ENCODE peak calls at places on chromosome X, in four cellular contexts. One of them, this sample, is unnamed.
A peak's percentile ranks its signal among the peaks of the same experiment; 100 is the strongest.

GRCh38 chrX:94123062-94123461 is 449.1 kb downstream of the FAM133A start:
- DNase-seq in MM.1S: peak; percentile 7
- DNase-seq in astrocyte of the cerebellum: no peak
- DNase-seq in OCI-LY7: no peak
- DNase-seq in this sample: no peak

GRCh38 chrX:45743081-45743533 is 542.4 kb upstream of the DIPK2B start:
- DNase-seq in astrocyte of the cerebellum: no peak
- DNase-seq in MM.1S: no peak
- DNase-seq in OCI-LY7: no peak
- DNase-seq in this sample: no peak

GRCh38 chrX:36436286-36436860 is 516.8 kb downstream of the CFAP47 start:
- DNase-seq in MM.1S: no peak
- DNase-seq in astrocyte of the cerebellum: no peak
- DNase-seq in OCI-LY7: no peak
- DNase-seq in this sample: no peak

GRCh38 chrX:121333942-121334341 is 286.5 kb downstream of the GLUD2 start:
- DNase-seq in MM.1S: peak; percentile 23
- DNase-seq in OCI-LY7: peak; percentile 28
- DNase-seq in astrocyte of the cerebellum: no peak
- DNase-seq in this sample: peak; percentile 47

GRCh38 chrX:15745179-15745578 is 7.1 kb downstream of the CA5B start:
- DNase-seq in OCI-LY7: no peak
- DNase-seq in MM.1S: no peak
- DNase-seq in astrocyte of the cerebellum: no peak
- DNase-seq in this sample: no peak

GRCh38 chrX:120305531-120306145 is 5.6 kb downstream of the TMEM255A start:
- DNase-seq in MM.1S: no peak
- DNase-seq in astrocyte of the cerebellum: no peak
- DNase-seq in OCI-LY7: no peak
- DNase-seq in this sample: no peak

GRCh38 chrX:56745019-56745418 is 16.0 kb downstream of the NBDY start:
- DNase-seq in OCI-LY7: no peak
- DNase-seq in astrocyte of the cerebellum: no peak
- DNase-seq in MM.1S: no peak
- DNase-seq in this sample: peak; percentile 1

GRCh38 chrX:40062525-40063193 is 35.1 kb downstream of the BCOR start:
- DNase-seq in OCI-LY7: no peak
- DNase-seq in MM.1S: no peak
- DNase-seq in astrocyte of the cerebellum: no peak
- DNase-seq in this sample: no peak

GRCh38 chrX:146006637-146007036 is 189.0 kb downstream of the SLITRK2 start:
- DNase-seq in OCI-LY7: no peak
- DNase-seq in MM.1S: no peak
- DNase-seq in astrocyte of the cerebellum: no peak
- DNase-seq in this sample: no peak

GRCh38 chrX:34893741-34894140 is 48.9 kb upstream of the FAM47B start:
- DNase-seq in MM.1S: peak; percentile 7
- DNase-seq in astrocyte of the cerebellum: no peak
- DNase-seq in OCI-LY7: peak; percentile 0
- DNase-seq in this sample: peak; percentile 47

GRCh38 chrX:38212246-38212645 is 8.4 kb downstream of the SRPX start:
- DNase-seq in OCI-LY7: no peak
- DNase-seq in astrocyte of the cerebellum: no peak
- DNase-seq in MM.1S: no peak
- DNase-seq in this sample: no peak

GRCh38 chrX:46840946-46841740 is 4.3 kb downstream of the RP2 start:
- DNase-seq in OCI-LY7: peak; percentile 41
- DNase-seq in astrocyte of the cerebellum: no peak
- DNase-seq in MM.1S: no peak
- DNase-seq in this sample: peak; percentile 47

GRCh38 chrX:37759878-37760418 is 19.9 kb upstream of the CYBB start:
- DNase-seq in MM.1S: no peak
- DNase-seq in astrocyte of the cerebellum: no peak
- DNase-seq in OCI-LY7: no peak
- DNase-seq in this sample: no peak

DNA sequence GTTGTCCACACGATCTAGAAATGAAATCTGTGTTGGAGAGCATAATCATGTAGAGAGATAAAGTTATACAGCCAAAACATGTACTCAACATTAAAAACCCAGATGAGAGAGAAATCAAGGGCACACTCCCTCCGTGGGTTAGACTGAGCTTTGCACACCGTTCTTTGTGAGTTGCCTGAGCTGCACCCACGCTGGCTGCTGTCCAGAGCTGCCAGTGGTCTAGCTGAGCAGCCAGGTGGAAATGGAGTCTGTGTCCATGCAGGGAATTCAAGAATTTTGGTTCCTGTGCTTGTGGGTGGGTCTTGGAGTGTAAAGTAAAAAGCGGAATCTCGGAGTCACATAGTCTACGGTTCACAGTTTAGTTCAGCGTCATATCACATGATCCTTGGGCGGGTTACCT is 84.6 kb downstream of the GPR143 start:
- DNase-seq in OCI-LY7: no peak
- DNase-seq in MM.1S: no peak
- DNase-seq in astrocyte of the cerebellum: no peak
- DNase-seq in this sample: no peak
- H3K4me3 ChIP-seq in OCI-LY7: no peak overlapping the region
- H3K4me3 ChIP-seq in MM.1S: no peak overlapping the region
- H3K4me3 ChIP-seq in astrocyte of the cerebellum: no peak overlapping the region
- H3K4me3 ChIP-seq in this sample: no peak overlapping the region

DNA sequence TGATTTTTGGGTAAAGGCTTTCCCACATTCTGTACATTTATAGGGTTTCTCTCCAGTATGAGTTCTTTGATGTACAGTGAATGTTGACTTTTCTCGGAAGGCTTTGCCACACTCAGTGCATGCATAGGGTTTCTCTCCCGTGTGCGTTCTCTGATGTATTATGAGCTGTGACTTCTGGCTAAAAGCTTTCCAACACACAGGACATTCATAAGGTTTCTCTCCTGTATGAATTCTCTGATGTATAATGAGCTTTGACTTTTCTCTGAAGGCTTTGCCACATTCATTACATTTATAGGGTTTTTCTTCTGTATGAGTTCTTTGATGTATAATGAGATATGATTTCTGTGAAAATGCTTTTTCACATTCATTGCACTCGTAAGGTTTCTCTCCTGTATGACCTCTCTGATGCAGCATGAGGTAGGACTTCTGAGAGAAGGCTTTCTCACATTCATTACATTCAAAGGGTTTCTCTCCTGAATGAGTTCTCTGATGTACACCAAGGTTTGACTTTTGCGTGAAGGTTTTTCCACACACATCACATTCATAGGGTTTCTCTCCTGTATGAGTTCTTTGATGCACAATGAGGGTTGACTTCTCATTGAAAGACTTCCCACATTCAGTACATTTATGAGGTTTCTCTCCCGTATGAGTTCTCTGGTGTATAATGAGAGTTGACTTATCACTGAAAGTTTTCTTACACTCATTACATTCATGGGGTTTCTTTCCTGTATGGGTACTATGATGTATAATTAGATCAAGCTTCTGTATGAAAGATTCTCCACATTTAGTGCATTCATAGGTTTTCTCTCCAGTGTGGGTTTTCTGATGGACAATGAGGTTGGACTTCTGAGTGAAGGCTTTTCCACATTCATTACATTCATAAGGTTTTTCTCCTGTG is 27.3 kb downstream of the ZNF182 start:
- DNase-seq in astrocyte of the cerebellum: no peak
- DNase-seq in OCI-LY7: no peak
- DNase-seq in MM.1S: no peak
- DNase-seq in this sample: no peak
- H3K4me3 ChIP-seq in astrocyte of the cerebellum: no peak overlapping the region
- H3K4me3 ChIP-seq in OCI-LY7: no peak overlapping the region
- H3K4me3 ChIP-seq in MM.1S: no peak overlapping the region
- H3K4me3 ChIP-seq in this sample: peak overlapping the region; percentile 7

DNA sequence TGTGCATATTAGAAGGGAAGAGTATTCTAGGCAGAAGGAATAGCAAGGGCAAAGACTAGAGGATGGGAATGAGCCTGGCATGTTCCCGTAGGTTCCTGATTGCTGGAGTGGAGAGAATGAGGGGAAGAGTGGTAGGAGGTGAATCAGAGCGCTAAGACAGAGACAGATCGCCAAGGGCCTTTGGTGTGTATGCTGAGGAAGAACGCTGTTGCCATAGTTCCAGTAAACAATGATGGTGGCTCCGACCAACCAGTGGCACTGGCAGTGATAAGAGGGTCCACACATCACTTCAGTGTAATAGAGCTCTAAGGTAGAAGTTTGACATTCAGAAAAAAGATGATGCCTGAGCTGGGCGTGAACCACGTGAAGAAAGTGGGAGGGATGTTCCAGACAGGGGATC is 966 bp downstream of the TBC1D25 start:
- DNase-seq in MM.1S: peak; percentile 11
- DNase-seq in astrocyte of the cerebellum: no peak
- DNase-seq in OCI-LY7: no peak
- DNase-seq in this sample: no peak
- H3K4me3 ChIP-seq in MM.1S: peak overlapping the region; percentile 74
- H3K4me3 ChIP-seq in astrocyte of the cerebellum: peak overlapping the region; percentile 62
- H3K4me3 ChIP-seq in OCI-LY7: peak overlapping the region; percentile 80
- H3K4me3 ChIP-seq in this sample: peak overlapping the region; percentile 71

GRCh38 chrX:43661521-43662240 is 5.6 kb downstream of the MAOA start:
- DNase-seq in astrocyte of the cerebellum: peak; percentile 38
- DNase-seq in MM.1S: no peak
- DNase-seq in OCI-LY7: no peak
- DNase-seq in this sample: no peak

GRCh38 chrX:43664708-43665107 is 8.6 kb downstream of the MAOA start:
- DNase-seq in astrocyte of the cerebellum: no peak
- DNase-seq in MM.1S: no peak
- DNase-seq in OCI-LY7: no peak
- DNase-seq in this sample: no peak

GRCh38 chrX:43664258-43664657 is 8.2 kb downstream of the MAOA start:
- DNase-seq in OCI-LY7: no peak
- DNase-seq in MM.1S: no peak
- DNase-seq in astrocyte of the cerebellum: no peak
- DNase-seq in this sample: no peak

GRCh38 chrX:43666301-43666912 is 10.3 kb downstream of the MAOA start:
- DNase-seq in astrocyte of the cerebellum: no peak
- DNase-seq in OCI-LY7: no peak
- DNase-seq in MM.1S: no peak
- DNase-seq in this sample: no peak

GRCh38 chrX:43663173-43663572 is 7.1 kb downstream of the MAOA start:
- DNase-seq in OCI-LY7: no peak
- DNase-seq in MM.1S: no peak
- DNase-seq in astrocyte of the cerebellum: no peak
- DNase-seq in this sample: no peak
- H3K4me3 ChIP-seq in OCI-LY7: no peak overlapping the region
- H3K4me3 ChIP-seq in MM.1S: no peak overlapping the region
- H3K4me3 ChIP-seq in astrocyte of the cerebellum: no peak overlapping the region
- H3K4me3 ChIP-seq in this sample: no peak overlapping the region

DNA sequence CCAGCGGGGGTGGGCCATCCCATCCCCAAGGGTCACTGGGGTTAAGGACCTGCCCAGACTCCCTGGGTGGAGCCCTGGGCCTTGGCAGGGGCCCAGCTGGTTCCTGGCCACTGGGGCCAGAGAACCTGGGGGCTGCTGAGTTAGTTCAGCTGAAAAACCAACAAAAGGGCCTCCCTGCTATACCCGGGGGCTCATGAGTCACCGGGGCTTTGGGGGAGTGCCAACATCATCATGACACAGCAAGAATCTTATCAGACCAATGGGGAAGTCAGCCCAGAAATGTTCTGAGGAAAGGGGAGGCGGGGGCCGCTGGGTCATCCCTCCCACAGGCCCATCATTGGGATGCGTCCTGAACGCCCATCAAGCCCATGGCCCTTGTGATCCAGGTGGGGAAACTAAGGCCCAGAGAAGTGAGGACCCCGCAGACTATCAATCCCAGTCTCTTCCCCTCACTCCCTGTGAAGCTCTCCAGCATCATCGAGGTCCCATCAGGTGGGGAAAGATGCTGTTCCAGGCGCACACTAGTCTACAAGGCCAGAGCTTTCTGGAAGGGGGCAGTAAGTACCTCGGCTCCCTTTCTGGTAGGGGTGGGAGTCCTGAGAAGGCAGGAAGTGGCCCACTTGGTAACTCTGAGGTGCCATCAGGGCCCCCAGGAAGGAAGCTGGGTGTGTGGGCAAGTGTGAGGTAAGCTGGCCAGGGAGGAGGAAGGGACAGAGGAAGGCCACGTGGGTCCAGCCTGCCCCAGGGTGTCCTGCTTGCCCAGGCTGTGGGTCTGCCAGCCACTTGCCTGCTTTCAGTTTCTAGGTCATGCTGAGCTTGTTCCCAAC is 4.5 kb downstream of the G6PD start:
- DNase-seq in astrocyte of the cerebellum: peak; percentile 83
- DNase-seq in MM.1S: no peak
- DNase-seq in OCI-LY7: no peak
- DNase-seq in this sample: peak; percentile 51
- H3K4me3 ChIP-seq in astrocyte of the cerebellum: no peak overlapping the region
- H3K4me3 ChIP-seq in MM.1S: no peak overlapping the region
- H3K4me3 ChIP-seq in OCI-LY7: no peak overlapping the region
- H3K4me3 ChIP-seq in this sample: no peak overlapping the region

GRCh38 chrX:24526616-24527015 is 61.5 kb downstream of the PDK3 start:
- DNase-seq in astrocyte of the cerebellum: no peak
- DNase-seq in OCI-LY7: no peak
- DNase-seq in MM.1S: no peak
- DNase-seq in this sample: no peak
- H3K4me3 ChIP-seq in astrocyte of the cerebellum: no peak overlapping the region
- H3K4me3 ChIP-seq in OCI-LY7: no peak overlapping the region
- H3K4me3 ChIP-seq in MM.1S: no peak overlapping the region
- H3K4me3 ChIP-seq in this sample: no peak overlapping the region